ENCODE peak calls at places on chromosome 10, in four cellular contexts. O, Q, F and T are unnamed samples.

GRCh38 chr10:8246548-8246947 is 192.1 kb downstream of the GATA3 start:
- DNase-seq in O (no peak), Q (no peak), F (no peak), T (no peak)

GRCh38 chr10:114953047-114953446 is 15.1 kb downstream of the TRUB1 start:
- DNase-seq in O (no peak), Q (no peak), F (no peak), T (peak; percentile 5)

GRCh38 chr10:24952701-24953349 is 419 bp upstream of the PRTFDC1 start:
- DNase-seq in O (peak; percentile 31), Q (peak; percentile 12), F (no peak), T (peak; percentile 50)

GRCh38 chr10:50794490-50794889 is 54.8 kb downstream of the ASAH2B start:
- DNase-seq in O (no peak), Q (no peak), F (no peak), T (no peak)

GRCh38 chr10:35890970-35891330 is 248.9 kb upstream of the FZD8 start:
- DNase-seq in O (no peak), Q (no peak), F (no peak), T (no peak)

GRCh38 chr10:86440874-86441838 is 74.6 kb upstream of the GRID1 start:
- DNase-seq in O (peak; percentile 37), Q (no peak), F (no peak), T (no peak)

GRCh38 chr10:72323108-72323932 is 31.4 kb downstream of the DNAJB12 start:
- DNase-seq in O (no peak), Q (no peak), F (no peak), T (no peak)

GRCh38 chr10:33126118-33126517 is 168.1 kb upstream of the ITGB1 start:
- DNase-seq in O (peak; percentile 58), Q (peak; percentile 13), F (no peak), T (no peak)

GRCh38 chr10:100359529-100360150 is 12.6 kb downstream of the SCD start:
- DNase-seq in O (no peak), Q (no peak), F (no peak), T (no peak)

GRCh38 chr10:100359030-100359432 is 12.0 kb downstream of the SCD start:
- DNase-seq in O (peak; percentile 81), Q (no peak), F (no peak), T (no peak)

GRCh38 chr10:100356067-100357017 is 9.3 kb downstream of the SCD start:
- DNase-seq in O (no peak), Q (no peak), F (no peak), T (no peak)

GRCh38 chr10:100355069-100355468 is 8.0 kb downstream of the SCD start:
- DNase-seq in O (no peak), Q (no peak), F (no peak), T (no peak)

GRCh38 chr10:100357073-100357858 is 10.2 kb downstream of the SCD start:
- DNase-seq in O (no peak), Q (no peak), F (no peak), T (no peak)
- TF ChIP-seq POLR2AphosphoS5 in O (no peak), Q (no peak), F (no peak), T (no peak)

GRCh38 chr10:10803273-10803672 is 214.4 kb upstream of the CELF2 start:
- DNase-seq in O (no peak), Q (no peak), F (no peak), T (no peak)
- TF ChIP-seq POLR2AphosphoS5 in O (no peak), Q (no peak), F (no peak), T (no peak)

GRCh38 chr10:5627486-5628044 is 38.8 kb downstream of the ASB13 start:
- DNase-seq in O (no peak), Q (no peak), F (no peak), T (no peak)

GRCh38 chr10:5628366-5628765 is 38.0 kb downstream of the ASB13 start:
- DNase-seq in O (no peak), Q (no peak), F (no peak), T (no peak)

GRCh38 chr10:5624701-5625100 is 41.7 kb downstream of the ASB13 start:
- DNase-seq in O (no peak), Q (no peak), F (no peak), T (no peak)

GRCh38 chr10:5628798-5629788 is 37.3 kb downstream of the ASB13 start:
- DNase-seq in O (peak; percentile 55), Q (peak; percentile 30), F (no peak), T (no peak)

DNA sequence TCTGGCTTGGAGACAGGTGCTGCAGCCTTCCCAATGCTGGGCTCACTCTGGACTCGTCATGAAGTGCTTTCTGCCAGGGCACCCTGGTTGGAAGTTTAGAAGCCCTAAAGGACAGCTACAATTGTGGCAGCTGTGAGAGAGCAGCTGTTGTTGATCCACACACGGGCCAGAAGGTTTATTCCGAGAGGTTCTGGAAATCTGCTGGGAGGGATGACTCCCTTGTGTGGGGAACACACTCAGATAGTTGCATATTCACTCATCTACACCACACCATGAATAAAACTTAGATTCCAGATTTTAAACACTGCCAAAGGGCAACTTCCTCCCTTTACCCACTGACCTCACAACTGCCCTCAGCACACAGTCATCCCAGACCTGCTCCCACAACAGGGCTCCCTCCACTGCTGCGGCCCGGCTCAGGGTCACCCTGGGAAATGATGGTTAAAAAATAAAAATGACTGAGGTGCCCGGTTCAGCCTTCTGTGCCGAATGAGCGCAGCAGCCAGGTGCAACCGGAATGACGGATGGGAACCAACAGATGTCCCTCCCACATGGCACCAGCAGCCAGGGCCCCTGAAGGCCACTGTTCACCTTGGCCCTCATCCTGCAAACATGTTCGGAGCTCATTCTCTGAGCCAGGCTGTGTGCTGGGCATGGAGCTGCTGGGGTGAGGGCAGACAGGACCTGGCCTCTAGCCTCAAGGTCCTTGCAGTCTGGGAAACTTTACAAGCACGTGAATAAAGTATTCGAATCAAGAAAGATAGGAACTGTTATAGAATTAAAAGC is 40.2 kb downstream of the ASB13 start:
- DNase-seq in O (no peak), Q (peak; percentile 26), F (no peak), T (no peak)
- TF ChIP-seq POLR2AphosphoS5 in O (no peak), Q (peak; percentile 9), F (no peak), T (no peak)

GRCh38 chr10:5632430-5632829 is 34.0 kb downstream of the ASB13 start:
- DNase-seq in O (no peak), Q (no peak), F (no peak), T (no peak)

GRCh38 chr10:5631936-5632335 is 34.5 kb downstream of the ASB13 start:
- DNase-seq in O (no peak), Q (no peak), F (no peak), T (no peak)

GRCh38 chr10:5633166-5633565 is 33.2 kb downstream of the ASB13 start:
- DNase-seq in O (no peak), Q (no peak), F (no peak), T (no peak)

DNA sequence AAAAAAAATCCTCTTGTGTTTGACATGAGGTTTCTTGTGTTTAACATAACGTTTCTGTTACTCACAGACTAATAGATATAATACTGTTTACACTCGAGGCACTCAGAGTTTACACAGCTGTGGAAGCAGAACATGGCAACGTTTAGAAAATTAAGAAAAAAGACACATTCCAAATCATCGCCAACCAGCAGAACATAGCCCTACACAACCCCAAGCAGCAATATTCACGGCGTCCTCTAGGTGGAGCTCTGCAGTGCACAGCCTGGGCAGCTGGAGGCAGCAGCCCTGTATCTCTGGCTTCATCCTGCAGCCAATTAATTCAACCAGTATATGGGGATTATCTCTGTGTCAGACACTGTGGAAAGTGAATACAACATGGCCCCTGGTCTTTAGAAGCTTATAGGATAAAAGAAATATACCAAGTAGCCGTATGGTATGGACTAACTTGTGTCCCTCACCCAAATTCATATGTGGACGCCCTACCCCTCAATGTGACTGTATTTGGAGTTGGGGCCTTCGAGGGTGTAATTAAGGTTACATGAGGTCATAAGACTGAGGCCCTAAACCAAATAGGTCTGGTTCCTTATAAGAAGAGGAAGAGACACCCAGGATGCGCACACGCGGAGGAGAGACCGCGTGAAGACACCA is 36.5 kb downstream of the ASB13 start:
- DNase-seq in O (peak; percentile 65), Q (peak; percentile 50), F (peak; percentile 95), T (peak; percentile 50)
- TF ChIP-seq POLR2AphosphoS5 in O (no peak), Q (peak; percentile 13), F (no peak), T (no peak)

DNA sequence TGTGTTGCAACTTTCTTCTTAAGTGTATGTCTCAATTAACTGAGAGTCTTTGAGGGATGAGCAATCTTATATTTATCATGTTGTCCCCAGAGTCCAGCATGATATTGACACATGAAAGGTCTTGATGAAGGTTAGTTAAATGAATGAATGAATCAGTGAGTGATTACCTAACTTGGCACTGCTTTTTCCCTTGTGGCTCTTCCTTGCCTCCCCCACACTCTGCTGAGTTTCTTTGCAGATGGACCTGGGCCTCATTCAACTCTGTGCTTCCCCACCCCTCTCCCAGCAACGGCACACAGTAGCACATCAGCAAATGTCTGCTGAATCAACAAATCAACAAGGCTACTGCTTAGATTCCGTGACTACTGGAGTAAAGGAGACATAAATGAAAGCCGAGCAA is 235.1 kb upstream of the CXCL12 start:
- DNase-seq in O (no peak), Q (no peak), F (no peak), T (no peak)
- TF ChIP-seq POLR2AphosphoS5 in O (no peak), Q (no peak), F (no peak), T (no peak)

GRCh38 chr10:71319042-71319799 is at the start of gene SLC29A3:
- DNase-seq in O (peak; percentile 83), Q (peak; percentile 82), F (peak; percentile 87), T (peak; percentile 91)
- TF ChIP-seq POLR2AphosphoS5 in O (peak; percentile 83), Q (no peak), F (no peak), T (no peak)